ENCODE peak calls at places on chromosome 17, in ten cellular contexts. X, C, Q, G, I, T, Y, D, S and V are unnamed samples.

GRCh38 chr17:49365667-49366066 is 3.6 kb upstream of the ZNF652 start:
- DNase-seq in X (no peak), G (no peak), C (no peak), T (no peak), D (no peak), I (peak; percentile 57), Q (no peak), S (no peak), Y (peak; percentile 68), V (no peak)

GRCh38 chr17:6261496-6261895 is 173.4 kb downstream of the AIPL1 start:
- DNase-seq in Q (no peak), C (no peak), I (no peak), S (no peak), D (no peak), T (no peak), X (no peak), G (no peak), Y (peak; percentile 22), V (no peak)

GRCh38 chr17:50815400-50815799 is 20.0 kb upstream of the WFIKKN2 start:
- DNase-seq in X (no peak), C (no peak), D (no peak), Q (no peak), S (no peak), Y (no peak), T (no peak), I (no peak), G (no peak), V (no peak)

GRCh38 chr17:75557075-75557851 is 30.3 kb upstream of the MYO15B start:
- DNase-seq in T (peak; percentile 68), G (no peak), Q (no peak), Y (no peak), C (peak; percentile 95), S (no peak), X (no peak), I (peak; percentile 83), D (peak; percentile 44), V (no peak)

GRCh38 chr17:27106982-27107360 is 186.9 kb upstream of the WSB1 start:
- DNase-seq in Q (no peak), T (no peak), X (no peak), Y (no peak), D (no peak), S (no peak), G (no peak), C (no peak), I (no peak), V (no peak)

GRCh38 chr17:64491034-64491860 is 5.6 kb downstream of the POLG2 start:
- DNase-seq in S (no peak), C (no peak), T (no peak), G (no peak), X (no peak), D (no peak), Q (no peak), Y (peak; percentile 56), I (no peak), V (no peak)

GRCh38 chr17:13940858-13941665 is 128.2 kb upstream of the COX10 start:
- DNase-seq in X (no peak), S (no peak), D (no peak), Q (no peak), I (no peak), C (no peak), Y (peak; percentile 34), G (no peak), T (no peak), V (no peak)

GRCh38 chr17:53722407-53722806 is 100.3 kb upstream of the KIF2B start:
- DNase-seq in C (no peak), X (no peak), Q (no peak), S (no peak), G (no peak), Y (no peak), D (no peak), I (no peak), T (no peak), V (no peak)

GRCh38 chr17:18260332-18261145 is at the start of gene MIEF2:
- DNase-seq in Y (peak; percentile 99), G (peak; percentile 85), I (peak; percentile 98), S (peak; percentile 99), T (peak; percentile 96), Q (peak; percentile 99), X (peak; percentile 91), C (peak; percentile 97), D (peak; percentile 95), V (peak; percentile 99)
- TF ChIP-seq POLR2AphosphoS5 in Y (peak; percentile 72), G (no peak), I (peak; percentile 41), S (peak; percentile 74), T (peak; percentile 83), Q (no peak), X (peak; percentile 76), C (peak; percentile 40), D (peak; percentile 94), V (no peak)

GRCh38 chr17:7560172-7561027 is 1.3 kb upstream of the SENP3 start:
- DNase-seq in Y (peak; percentile 94), Q (peak; percentile 61), X (peak; percentile 90), G (no peak), D (peak; percentile 48), T (peak; percentile 76), C (peak; percentile 81), I (peak; percentile 67), S (no peak), V (no peak)

GRCh38 chr17:7561028-7561575 is 617 bp upstream of the SENP3 start:
- DNase-seq in Y (peak; percentile 95), C (peak; percentile 96), Q (peak; percentile 77), G (peak; percentile 82), I (peak; percentile 93), S (peak; percentile 96), D (peak; percentile 92), T (peak; percentile 96), X (peak; percentile 92), V (peak; percentile 87)

GRCh38 chr17:7562208-7562605 is 488 bp downstream of the SENP3 start:
- DNase-seq in Q (no peak), I (no peak), G (no peak), T (no peak), D (no peak), X (no peak), Y (peak; percentile 64), S (no peak), C (no peak), V (no peak)

GRCh38 chr17:7563115-7563869 is 1.6 kb downstream of the SENP3 start:
- DNase-seq in C (no peak), Q (no peak), I (no peak), S (no peak), T (no peak), Y (peak; percentile 29), X (no peak), D (no peak), G (no peak), V (no peak)

DNA sequence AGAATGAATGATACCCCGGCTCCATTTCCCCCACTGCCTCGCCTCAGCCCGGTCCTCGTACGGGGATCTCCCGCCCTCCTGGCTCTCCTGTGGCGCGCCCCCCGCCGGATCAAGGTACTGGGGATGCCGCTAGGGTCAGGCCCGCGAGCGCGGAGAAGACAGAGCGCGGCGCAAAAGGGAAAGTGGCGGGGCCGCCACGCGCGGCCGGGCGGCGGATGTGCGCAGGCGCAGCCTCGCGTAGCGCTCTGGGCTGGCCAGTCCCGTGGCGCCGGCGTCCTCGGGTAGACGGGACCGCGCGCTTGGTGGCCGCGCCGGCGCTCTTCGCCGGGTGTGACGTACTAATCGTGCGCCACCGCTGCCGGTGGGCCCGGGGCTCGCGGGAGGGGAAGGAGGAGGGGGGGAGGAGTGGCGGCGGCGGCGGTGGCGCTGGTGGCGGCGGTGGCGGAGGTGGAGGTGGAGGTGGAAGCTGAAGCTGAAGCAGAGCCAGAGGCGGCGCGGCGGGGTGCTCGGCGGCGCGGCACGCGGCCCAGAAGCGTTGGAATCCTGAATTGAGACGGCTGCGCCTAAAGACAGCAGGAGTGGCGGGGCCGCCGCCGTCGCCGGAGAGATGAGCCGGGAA is at the start of gene SENP3:
- DNase-seq in C (peak; percentile 92), X (peak; percentile 95), I (peak; percentile 99), G (no peak), T (peak; percentile 85), D (peak; percentile 90), Y (peak; percentile 94), S (peak; percentile 98), Q (peak; percentile 98), V (peak; percentile 99)
- TF ChIP-seq POLR2AphosphoS5 in C (no peak), X (peak; percentile 36), I (peak; percentile 55), G (peak; percentile 48), T (no peak), D (peak; percentile 79), Y (peak; percentile 71), S (peak; percentile 87), Q (no peak), V (peak; percentile 3)

GRCh38 chr17:80474231-80474932 is 2.0 kb downstream of the NPTX1 start:
- DNase-seq in G (no peak), I (peak; percentile 79), T (no peak), S (no peak), Y (no peak), Q (no peak), X (no peak), D (peak; percentile 41), C (no peak), V (no peak)

GRCh38 chr17:80474933-80475915 is 1.2 kb downstream of the NPTX1 start:
- DNase-seq in Y (no peak), X (peak; percentile 62), T (no peak), G (no peak), Q (no peak), S (no peak), D (no peak), C (no peak), I (peak; percentile 69), V (no peak)

GRCh38 chr17:80477647-80478478 is 1.5 kb upstream of the NPTX1 start:
- DNase-seq in C (no peak), Y (peak; percentile 82), T (no peak), G (no peak), D (no peak), S (no peak), I (peak; percentile 95), Q (no peak), X (peak; percentile 82), V (no peak)

GRCh38 chr17:80476877-80477646 is 655 bp upstream of the NPTX1 start:
- DNase-seq in C (no peak), Y (no peak), D (no peak), I (peak; percentile 75), S (no peak), G (no peak), X (no peak), Q (no peak), T (no peak), V (no peak)

GRCh38 chr17:80475949-80476876 is at the start of gene NPTX1:
- DNase-seq in C (no peak), D (no peak), Q (no peak), T (no peak), Y (peak; percentile 49), G (no peak), I (peak; percentile 87), X (peak; percentile 64), S (no peak), V (no peak)
- TF ChIP-seq POLR2AphosphoS5 in C (no peak), D (no peak), Q (no peak), T (no peak), Y (no peak), G (no peak), I (no peak), X (no peak), S (peak; percentile 11), V (no peak)

DNA sequence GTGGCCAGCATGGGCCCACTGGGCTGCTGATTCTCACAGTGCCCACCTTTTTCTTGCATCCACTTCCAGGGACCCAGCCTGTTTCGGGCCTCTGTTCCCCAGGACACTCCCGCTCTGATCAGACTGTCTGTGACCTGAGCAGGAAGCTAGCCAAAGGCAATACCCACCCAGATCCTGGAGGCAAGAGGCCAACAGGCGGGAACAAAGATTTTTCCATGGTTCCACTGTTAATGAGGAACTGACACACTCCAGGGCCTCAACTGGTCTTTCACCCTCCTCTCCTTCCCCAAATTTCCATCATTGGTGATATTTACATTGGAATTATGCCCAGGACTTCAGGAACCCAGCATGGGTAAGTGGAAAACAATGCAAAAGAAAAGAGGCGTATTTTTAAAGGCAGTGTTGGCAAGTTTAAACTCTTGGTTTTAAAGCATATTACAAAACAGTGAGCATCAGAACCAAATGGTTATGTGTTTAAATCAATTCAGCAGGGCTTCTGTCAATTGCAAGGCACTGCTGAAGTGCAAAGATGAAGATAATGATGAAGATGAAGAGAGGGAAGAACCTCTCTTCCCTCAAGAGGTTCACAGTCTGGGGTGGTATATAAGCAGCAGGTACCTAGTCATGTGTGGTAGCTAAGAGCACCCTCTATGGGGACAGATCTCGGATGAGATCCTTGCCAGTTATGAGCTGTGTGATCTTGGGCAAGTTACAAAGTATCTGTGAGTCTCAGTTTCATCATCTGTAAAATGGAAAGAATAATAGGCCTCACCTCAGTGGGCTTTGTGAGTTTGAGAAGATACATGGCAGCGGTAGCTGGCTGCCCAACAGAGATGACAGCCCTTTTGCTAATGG is 14.4 kb upstream of the ATP2A3 start:
- DNase-seq in Y (no peak), I (peak; percentile 9), D (peak; percentile 53), C (peak; percentile 78), G (no peak), X (no peak), Q (no peak), T (no peak), S (peak; percentile 56), V (no peak)
- TF ChIP-seq POLR2AphosphoS5 in Y (no peak), I (no peak), D (peak; percentile 77), C (peak; percentile 36), G (no peak), X (no peak), Q (no peak), T (no peak), S (no peak), V (no peak)